ENCODE peak calls at places on chromosomes 13 and 19, in five cellular contexts. S is activated B cell treated with CpG ODN at 0.5 μM for 24 hours; P is CD4-positive, alpha-beta T cell; Z is left ventricle myocardium inferior; M is OCI-LY7. C is an unnamed sample.

GRCh38 chr13:96816261-96816660 is 178.0 kb downstream of the OXGR1 start:
- DNase-seq in S (no peak), P (no peak), Z (no peak), M (no peak), C (no peak)

GRCh38 chr13:40402931-40403412 is 263.5 kb downstream of the FOXO1 start:
- DNase-seq in S (no peak), P (no peak), Z (no peak), M (no peak), C (no peak)

GRCh38 chr19:10915511-10916091 is 12.8 kb downstream of the YIPF2 start:
- DNase-seq in S (no peak), P (no peak), Z (no peak), M (no peak), C (no peak)

GRCh38 chr13:40993987-40994386 is 25.1 kb downstream of the ELF1 start:
- DNase-seq in S (no peak), P (no peak), Z (no peak), M (no peak), C (no peak)

GRCh38 chr19:38634757-38635482 is 12.5 kb upstream of the ACTN4 start:
- DNase-seq in S (peak; percentile 73), P (peak; percentile 65), Z (peak; percentile 71), M (peak; percentile 70), C (peak; percentile 86)

GRCh38 chr13:106372199-106373160 is 163.0 kb downstream of the EFNB2 start:
- DNase-seq in S (no peak), P (no peak), Z (no peak), M (peak; percentile 2), C (no peak)

GRCh38 chr19:22422220-22422619 is at the start of gene ZNF98:
- DNase-seq in S (no peak), P (no peak), Z (peak; percentile 38), M (no peak), C (no peak)

GRCh38 chr13:45119469-45119989 is 781 bp upstream of the GTF2F2 start:
- DNase-seq in S (peak; percentile 16), P (peak; percentile 60), Z (no peak), M (peak; percentile 52), C (no peak)

GRCh38 chr13:43057653-43058317 is 34.4 kb downstream of the DNAJC15 start:
- DNase-seq in S (no peak), P (peak; percentile 61), Z (no peak), M (peak; percentile 23), C (peak; percentile 24)

GRCh38 chr19:30625947-30626346 is 253.8 kb downstream of the ZNF536 start:
- DNase-seq in S (no peak), P (no peak), Z (no peak), M (no peak), C (no peak)

GRCh38 chr13:30718661-30719520 is 16.5 kb upstream of the ALOX5AP start:
- DNase-seq in S (no peak), P (no peak), Z (no peak), M (peak; percentile 50), C (no peak)

GRCh38 chr19:35785087-35785627 is 9.8 kb downstream of the ARHGAP33 start:
- DNase-seq in S (no peak), P (no peak), Z (no peak), M (no peak), C (no peak)

GRCh38 chr13:41708648-41709175 is 251.4 kb downstream of the RGCC start:
- DNase-seq in S (no peak), P (no peak), Z (peak; percentile 25), M (no peak), C (no peak)

GRCh38 chr13:43058318-43058674 is 34.9 kb downstream of the DNAJC15 start:
- DNase-seq in S (no peak), P (no peak), Z (no peak), M (no peak), C (no peak)

GRCh38 chr13:62176051-62176450 is 760.4 kb upstream of the PCDH20 start:
- DNase-seq in S (no peak), P (no peak), Z (no peak), M (no peak), C (no peak)

GRCh38 chr13:80050252-80050651 is 290.7 kb downstream of the SPRY2 start:
- DNase-seq in S (no peak), P (no peak), Z (no peak), M (no peak), C (no peak)

GRCh38 chr13:103948477-103948876 is 882.3 kb upstream of the SLC10A2 start:
- DNase-seq in S (no peak), P (no peak), Z (no peak), M (no peak), C (no peak)

GRCh38 chr13:24145231-24145630 is 15.3 kb upstream of the SPATA13 start:
- DNase-seq in S (no peak), P (no peak), Z (no peak), M (no peak), C (no peak)

GRCh38 chr19:14554382-14554812 is 17.5 kb downstream of the NDUFB7 start:
- DNase-seq in S (no peak), P (no peak), Z (no peak), M (no peak), C (no peak)

GRCh38 chr13:24232037-24232436 is 71.5 kb downstream of the SPATA13 start:
- DNase-seq in S (no peak), P (no peak), Z (no peak), M (no peak), C (no peak)

GRCh38 chr13:56713656-56714055 is 427.1 kb upstream of the PRR20A start:
- DNase-seq in S (no peak), P (no peak), Z (no peak), M (no peak), C (no peak)

GRCh38 chr13:53445682-53446081 is 417.1 kb downstream of the OLFM4 start:
- DNase-seq in S (no peak), P (no peak), Z (no peak), M (no peak), C (no peak)

GRCh38 chr19:1935484-1936208 is 5.3 kb upstream of the CSNK1G2 start:
- DNase-seq in S (no peak), P (no peak), Z (no peak), M (peak; percentile 75), C (no peak)

GRCh38 chr13:79352107-79352506 is 53.9 kb downstream of the RBM26 start:
- DNase-seq in S (no peak), P (no peak), Z (no peak), M (no peak), C (no peak)

GRCh38 chr19:2050991-2051770 is at the start of gene MKNK2:
- DNase-seq in S (peak; percentile 99), P (peak; percentile 94), Z (peak; percentile 92), M (peak; percentile 93), C (peak; percentile 99)

GRCh38 chr13:76955236-76955635 is 6.9 kb downstream of the ACOD1 start:
- DNase-seq in S (no peak), P (no peak), Z (no peak), M (no peak), C (no peak)

GRCh38 chr19:1064661-1065605 is 2.0 kb upstream of the ARHGAP45 start:
- DNase-seq in S (peak; percentile 68), P (peak; percentile 77), Z (peak; percentile 66), M (peak; percentile 81), C (peak; percentile 76)

GRCh38 chr19:58305932-58306323 is 751 bp downstream of the ERVK3-1 start:
- DNase-seq in S (no peak), P (no peak), Z (no peak), M (no peak), C (no peak)

GRCh38 chr13:99805361-99805760 is 166.2 kb downstream of the ZIC5 start:
- DNase-seq in S (no peak), P (no peak), Z (no peak), M (no peak), C (peak; percentile 18)

GRCh38 chr19:18982669-18983068 is 41.7 kb upstream of the HOMER3 start:
- DNase-seq in S (no peak), P (no peak), Z (no peak), M (no peak), C (no peak)

GRCh38 chr13:50140153-50140552 is 124.9 kb downstream of the KCNRG start:
- DNase-seq in S (no peak), P (no peak), Z (no peak), M (peak; percentile 30), C (no peak)

DNA sequence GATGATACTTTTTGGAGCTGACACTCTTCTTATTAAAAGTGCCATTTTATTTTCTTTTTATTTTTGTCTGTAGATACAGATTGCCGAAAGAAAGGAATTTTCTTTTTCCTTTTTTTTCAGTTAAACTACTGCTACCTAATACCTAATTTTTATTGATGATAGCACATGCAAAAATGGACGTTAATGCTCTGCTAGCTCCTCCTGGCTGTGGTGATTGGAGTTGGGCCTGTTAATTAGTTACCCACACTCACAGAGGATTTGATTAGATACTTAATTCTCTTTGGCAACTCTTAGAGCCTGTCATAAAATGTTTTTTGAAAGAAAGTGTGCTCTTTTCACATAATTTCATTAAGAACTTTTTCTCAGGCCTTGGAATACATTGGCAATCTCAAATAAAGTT is 366.8 kb downstream of the DCT start:
- DNase-seq in S (no peak), P (no peak), Z (no peak), M (no peak), C (no peak)
- TF ChIP-seq CTCF in S (no peak), P (no peak), Z (no peak), M (no peak), C (no peak)

DNA sequence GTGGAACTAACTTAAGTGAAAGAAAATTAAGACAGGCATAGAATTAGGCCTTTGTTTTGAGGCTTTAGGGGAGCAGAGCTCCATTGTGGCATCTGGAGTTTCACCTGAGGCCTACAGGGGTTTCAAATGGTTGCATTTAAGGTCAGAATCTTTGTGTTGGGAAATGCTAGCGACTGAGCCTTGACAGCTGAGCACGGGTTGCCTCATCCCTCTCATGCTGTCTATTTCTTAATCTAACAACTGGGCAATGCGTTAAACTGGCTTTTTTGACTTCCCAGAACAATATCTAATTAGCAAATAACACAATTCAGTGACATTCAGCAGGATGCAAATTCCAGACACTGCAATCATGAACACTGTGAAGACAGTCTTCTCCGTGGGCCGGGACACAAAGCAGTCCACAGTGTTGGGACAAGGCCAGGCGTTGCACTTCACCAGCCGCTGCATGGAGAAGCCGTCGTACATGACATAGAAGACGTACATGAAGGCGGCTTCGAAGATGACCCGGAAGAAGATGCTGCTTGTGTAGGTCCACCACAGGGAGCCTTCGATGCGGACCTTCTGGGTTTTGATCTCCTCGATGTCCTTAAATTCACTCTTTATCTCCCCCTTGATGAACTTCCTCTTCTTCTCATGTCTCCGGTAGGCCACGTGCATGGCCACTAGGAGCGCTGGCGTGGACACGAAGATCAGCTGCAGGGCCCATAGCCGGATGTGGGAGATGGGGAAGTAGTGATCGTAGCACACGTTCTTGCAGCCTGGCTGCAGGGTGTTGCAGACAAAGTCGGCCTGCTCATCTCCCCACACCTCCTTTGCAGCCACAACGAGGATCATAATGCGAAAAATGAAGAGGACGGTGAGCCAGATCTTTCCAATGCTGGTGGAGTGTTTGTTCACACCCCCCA is 3.8 kb downstream of the GJB2 start:
- DNase-seq in S (no peak), P (no peak), Z (no peak), M (peak; percentile 5), C (no peak)
- TF ChIP-seq CTCF in S (no peak), P (no peak), Z (no peak), M (peak; percentile 26), C (peak; percentile 37)

GRCh38 chr13:29595380-29596063 is at the start of gene SLC7A1:
- DNase-seq in S (peak; percentile 82), P (peak; percentile 87), Z (peak; percentile 73), M (peak; percentile 94), C (peak; percentile 72)
- TF ChIP-seq CTCF in S (no peak), P (no peak), Z (no peak), M (no peak), C (no peak)

GRCh38 chr19:12749938-12750521 is 1.6 kb upstream of the BEST2 start:
- DNase-seq in S (no peak), P (no peak), Z (no peak), M (no peak), C (no peak)
- TF ChIP-seq CTCF in S (no peak), P (no peak), Z (no peak), M (no peak), C (no peak)